ENCODE peak calls at places on chromosomes 4 and X, in four cellular contexts. Y is CD4-positive, alpha-beta memory T cell; X is G401; S is T-helper 9 cell. D is an unnamed sample.

GRCh38 chrX:9724711-9725110 is 40.9 kb downstream of the GPR143 start:
- DNase-seq in X (no peak), S (no peak), Y (no peak), D (no peak)

GRCh38 chrX:9327086-9327746 is 137.6 kb upstream of the TBL1X start:
- DNase-seq in S (no peak), X (no peak), Y (no peak), D (no peak)

GRCh38 chr4:32775049-32775448 is 2054.9 kb downstream of the PCDH7 start:
- DNase-seq in S (no peak), Y (no peak), X (no peak), D (no peak)

GRCh38 chr4:176432811-176433540 is 113.2 kb downstream of the SPCS3 start:
- DNase-seq in S (no peak), Y (no peak), X (no peak), D (no peak)

GRCh38 chr4:36189511-36190226 is 54.6 kb downstream of the ARAP2 start:
- DNase-seq in S (no peak), Y (peak), X (no peak), D (no peak)

GRCh38 chrX:74179499-74179898 is 124.5 kb upstream of the ZCCHC13 start:
- DNase-seq in Y (no peak), X (no peak), S (no peak), D (no peak)

GRCh38 chrX:137563681-137564651 is 2.0 kb upstream of the ZIC3 start:
- DNase-seq in X (no peak), S (no peak), Y (no peak), D (no peak)

GRCh38 chrX:49300703-49301102 is 2.7 kb upstream of the GAGE10 start:
- DNase-seq in S (no peak), Y (no peak), X (no peak), D (no peak)

GRCh38 chr4:98873059-98873458 is 55.9 kb downstream of the EIF4E start:
- DNase-seq in Y (no peak), X (no peak), S (no peak), D (no peak)

GRCh38 chr4:11799182-11799581 is 370.5 kb upstream of the HS3ST1 start:
- DNase-seq in X (no peak), Y (no peak), S (no peak), D (no peak)

GRCh38 chr4:3302164-3302785 is 9.5 kb downstream of the RGS12 start:
- DNase-seq in X (no peak), Y (peak), S (peak), D (peak)

GRCh38 chrX:23982891-23983290 is 44.1 kb downstream of the KLHL15 start:
- DNase-seq in Y (no peak), S (no peak), X (no peak), D (no peak)

D was measured in mesothelial cell of epicardium.